ENCODE peak calls at places on chromosomes 12 and 14, in six cellular contexts. One of them, this sample, is unnamed.
A peak's percentile ranks its signal among the peaks of the same experiment; 100 is the strongest.

GRCh38 chr12:18224745-18225144 is 36.6 kb upstream of the PIK3C2G start:
- DNase-seq in cardiac muscle cell: peak; percentile 68
- DNase-seq in mucosa of gallbladder: no peak
- DNase-seq in nephron progenitor cell: no peak
- DNase-seq in psoas muscle: no peak
- DNase-seq in GM04504: peak; percentile 10
- DNase-seq in this sample: no peak

GRCh38 chr14:73526036-73526984 is 10.6 kb upstream of the ACOT1 start:
- DNase-seq in cardiac muscle cell: no peak
- DNase-seq in mucosa of gallbladder: peak; percentile 73
- DNase-seq in nephron progenitor cell: no peak
- DNase-seq in psoas muscle: no peak
- DNase-seq in GM04504: no peak
- DNase-seq in this sample: no peak

GRCh38 chr14:103624860-103625259 is 4.2 kb upstream of the KLC1 start:
- DNase-seq in cardiac muscle cell: peak; percentile 47
- DNase-seq in mucosa of gallbladder: peak; percentile 43
- DNase-seq in nephron progenitor cell: no peak
- DNase-seq in psoas muscle: peak; percentile 86
- DNase-seq in GM04504: peak; percentile 54
- DNase-seq in this sample: peak; percentile 17

GRCh38 chr12:106341086-106341879 is 16.3 kb upstream of the POLR3B start:
- DNase-seq in cardiac muscle cell: no peak
- DNase-seq in mucosa of gallbladder: no peak
- DNase-seq in nephron progenitor cell: no peak
- DNase-seq in psoas muscle: no peak
- DNase-seq in GM04504: no peak
- DNase-seq in this sample: no peak

GRCh38 chr12:124625867-124626675 is 58.7 kb upstream of the NCOR2 start:
- DNase-seq in cardiac muscle cell: peak; percentile 85
- DNase-seq in mucosa of gallbladder: peak; percentile 74
- DNase-seq in nephron progenitor cell: no peak
- DNase-seq in psoas muscle: peak; percentile 92
- DNase-seq in GM04504: peak; percentile 54
- DNase-seq in this sample: no peak

GRCh38 chr12:130131025-130131424 is 31.2 kb upstream of the FZD10 start:
- DNase-seq in cardiac muscle cell: no peak
- DNase-seq in mucosa of gallbladder: no peak
- DNase-seq in nephron progenitor cell: no peak
- DNase-seq in psoas muscle: peak; percentile 22
- DNase-seq in GM04504: no peak
- DNase-seq in this sample: no peak

GRCh38 chr14:60021619-60022018 is 70.1 kb upstream of the PCNX4 start:
- DNase-seq in cardiac muscle cell: no peak
- DNase-seq in mucosa of gallbladder: no peak
- DNase-seq in nephron progenitor cell: no peak
- DNase-seq in psoas muscle: no peak
- DNase-seq in GM04504: no peak
- DNase-seq in this sample: no peak

GRCh38 chr12:124681779-124682391 is 114.5 kb upstream of the NCOR2 start:
- DNase-seq in cardiac muscle cell: peak; percentile 59
- DNase-seq in mucosa of gallbladder: no peak
- DNase-seq in nephron progenitor cell: no peak
- DNase-seq in psoas muscle: peak; percentile 85
- DNase-seq in GM04504: peak; percentile 66
- DNase-seq in this sample: no peak